ENCODE peak calls at places on chromosomes 6 and 20, in seven cellular contexts. One of them, this sample, is unnamed. For H3K27me3, the result is how much of the 10 kb centered on the place peaks cover.

GRCh38 chr6:35376282-35376681 is 33.9 kb downstream of the PPARD start:
- DNase-seq in upper lobe of right lung: no peak
- DNase-seq in prostate gland: no peak
- DNase-seq in tibial nerve: no peak
- DNase-seq in transverse colon: no peak
- DNase-seq in neuronal stem cell: no peak
- DNase-seq in psoas muscle: no peak
- DNase-seq in this sample: no peak

GRCh38 chr6:35214869-35215664 is 1.3 kb downstream of the SCUBE3 start:
- DNase-seq in tibial nerve: no peak
- DNase-seq in upper lobe of right lung: no peak
- DNase-seq in transverse colon: no peak
- DNase-seq in neuronal stem cell: no peak
- DNase-seq in psoas muscle: no peak
- DNase-seq in prostate gland: no peak
- DNase-seq in this sample: no peak

GRCh38 chr6:61134028-61134427 is 1152.0 kb downstream of the KHDRBS2 start:
- DNase-seq in tibial nerve: no peak
- DNase-seq in prostate gland: no peak
- DNase-seq in psoas muscle: no peak
- DNase-seq in upper lobe of right lung: no peak
- DNase-seq in neuronal stem cell: no peak
- DNase-seq in transverse colon: no peak
- DNase-seq in this sample: no peak

GRCh38 chr6:22401206-22401605 is 104.4 kb upstream of the PRL start:
- DNase-seq in upper lobe of right lung: no peak
- DNase-seq in prostate gland: no peak
- DNase-seq in transverse colon: no peak
- DNase-seq in psoas muscle: no peak
- DNase-seq in tibial nerve: no peak
- DNase-seq in neuronal stem cell: no peak
- DNase-seq in this sample: no peak

GRCh38 chr6:170083236-170084051 is 207.4 kb downstream of the DLL1 start:
- DNase-seq in psoas muscle: no peak
- DNase-seq in upper lobe of right lung: no peak
- DNase-seq in prostate gland: no peak
- DNase-seq in transverse colon: peak
- DNase-seq in neuronal stem cell: no peak
- DNase-seq in tibial nerve: no peak
- DNase-seq in this sample: no peak

GRCh38 chr6:42045538-42046460 is 4.5 kb upstream of the TAF8 start:
- DNase-seq in transverse colon: peak
- DNase-seq in upper lobe of right lung: peak
- DNase-seq in neuronal stem cell: no peak
- DNase-seq in prostate gland: peak
- DNase-seq in tibial nerve: peak
- DNase-seq in psoas muscle: peak
- DNase-seq in this sample: peak

GRCh38 chr20:51978081-51978501 is 175.8 kb upstream of the SALL4 start:
- DNase-seq in neuronal stem cell: no peak
- DNase-seq in tibial nerve: no peak
- DNase-seq in upper lobe of right lung: no peak
- DNase-seq in psoas muscle: no peak
- DNase-seq in transverse colon: no peak
- DNase-seq in prostate gland: no peak
- DNase-seq in this sample: peak

GRCh38 chr6:524803-525202 is 132.1 kb downstream of the HUS1B start:
- DNase-seq in upper lobe of right lung: no peak
- DNase-seq in psoas muscle: no peak
- DNase-seq in transverse colon: peak
- DNase-seq in prostate gland: no peak
- DNase-seq in neuronal stem cell: no peak
- DNase-seq in tibial nerve: no peak
- DNase-seq in this sample: no peak

GRCh38 chr6:112205521-112206458 is 48.6 kb downstream of the LAMA4 start:
- DNase-seq in neuronal stem cell: no peak
- DNase-seq in transverse colon: no peak
- DNase-seq in prostate gland: no peak
- DNase-seq in tibial nerve: no peak
- DNase-seq in upper lobe of right lung: no peak
- DNase-seq in psoas muscle: no peak
- DNase-seq in this sample: no peak

GRCh38 chr6:72636786-72637185 is 14.9 kb downstream of the KCNQ5 start:
- DNase-seq in psoas muscle: no peak
- DNase-seq in prostate gland: no peak
- DNase-seq in neuronal stem cell: no peak
- DNase-seq in upper lobe of right lung: no peak
- DNase-seq in tibial nerve: no peak
- DNase-seq in transverse colon: no peak
- DNase-seq in this sample: no peak

GRCh38 chr20:8432435-8433148 is 300.5 kb downstream of the PLCB1 start:
- DNase-seq in prostate gland: no peak
- DNase-seq in tibial nerve: no peak
- DNase-seq in neuronal stem cell: no peak
- DNase-seq in upper lobe of right lung: no peak
- DNase-seq in psoas muscle: no peak
- DNase-seq in transverse colon: no peak
- DNase-seq in this sample: no peak

GRCh38 chr6:110900028-110900598 is 25.5 kb downstream of the AMD1 start:
- DNase-seq in prostate gland: no peak
- DNase-seq in neuronal stem cell: no peak
- DNase-seq in transverse colon: no peak
- DNase-seq in tibial nerve: no peak
- DNase-seq in psoas muscle: no peak
- DNase-seq in upper lobe of right lung: no peak
- DNase-seq in this sample: no peak

GRCh38 chr6:46412662-46413061 is 78.6 kb downstream of the RCAN2 start:
- DNase-seq in transverse colon: no peak
- DNase-seq in psoas muscle: no peak
- DNase-seq in upper lobe of right lung: no peak
- DNase-seq in prostate gland: no peak
- DNase-seq in neuronal stem cell: no peak
- DNase-seq in tibial nerve: no peak
- DNase-seq in this sample: no peak

GRCh38 chr6:153525998-153526397 is 394.9 kb upstream of the RGS17 start:
- DNase-seq in prostate gland: no peak
- DNase-seq in psoas muscle: no peak
- DNase-seq in neuronal stem cell: no peak
- DNase-seq in upper lobe of right lung: no peak
- DNase-seq in transverse colon: no peak
- DNase-seq in tibial nerve: no peak
- DNase-seq in this sample: no peak

GRCh38 chr6:14074723-14075503 is 42.7 kb upstream of the CD83 start:
- DNase-seq in prostate gland: no peak
- DNase-seq in upper lobe of right lung: no peak
- DNase-seq in neuronal stem cell: no peak
- DNase-seq in psoas muscle: no peak
- DNase-seq in tibial nerve: no peak
- DNase-seq in transverse colon: no peak
- DNase-seq in this sample: peak

GRCh38 chr6:138576303-138576702 is 77.0 kb upstream of the NHSL1 start:
- DNase-seq in prostate gland: no peak
- DNase-seq in tibial nerve: no peak
- DNase-seq in upper lobe of right lung: no peak
- DNase-seq in neuronal stem cell: no peak
- DNase-seq in transverse colon: no peak
- DNase-seq in psoas muscle: no peak
- DNase-seq in this sample: no peak

GRCh38 chr6:166365221-166365620 is 17.5 kb downstream of the MPC1 start:
- DNase-seq in prostate gland: no peak
- DNase-seq in psoas muscle: no peak
- DNase-seq in transverse colon: no peak
- DNase-seq in upper lobe of right lung: no peak
- DNase-seq in neuronal stem cell: no peak
- DNase-seq in tibial nerve: no peak
- DNase-seq in this sample: no peak

GRCh38 chr6:41469951-41470340 is 76.2 kb upstream of the FOXP4 start:
- DNase-seq in prostate gland: peak
- DNase-seq in psoas muscle: no peak
- DNase-seq in neuronal stem cell: no peak
- DNase-seq in tibial nerve: peak
- DNase-seq in upper lobe of right lung: peak
- DNase-seq in transverse colon: no peak
- DNase-seq in this sample: no peak

GRCh38 chr6:105372862-105373182 is 30.1 kb downstream of the PREP start:
- DNase-seq in tibial nerve: no peak
- DNase-seq in neuronal stem cell: no peak
- DNase-seq in prostate gland: peak
- DNase-seq in upper lobe of right lung: no peak
- DNase-seq in transverse colon: peak
- DNase-seq in psoas muscle: no peak
- DNase-seq in this sample: no peak

GRCh38 chr20:11992426-11992825 is 74.7 kb downstream of the BTBD3 start:
- DNase-seq in upper lobe of right lung: no peak
- DNase-seq in tibial nerve: no peak
- DNase-seq in transverse colon: no peak
- DNase-seq in prostate gland: no peak
- DNase-seq in psoas muscle: no peak
- DNase-seq in neuronal stem cell: no peak
- DNase-seq in this sample: no peak

GRCh38 chr6:116371384-116372209 is 850 bp downstream of the DSE start:
- DNase-seq in tibial nerve: peak
- DNase-seq in psoas muscle: peak
- DNase-seq in transverse colon: peak
- DNase-seq in neuronal stem cell: peak
- DNase-seq in prostate gland: peak
- DNase-seq in upper lobe of right lung: peak
- DNase-seq in this sample: no peak

GRCh38 chr6:105896052-105896820 is 189.9 kb upstream of the PRDM1 start:
- DNase-seq in prostate gland: no peak
- DNase-seq in transverse colon: peak
- DNase-seq in upper lobe of right lung: no peak
- DNase-seq in neuronal stem cell: no peak
- DNase-seq in psoas muscle: no peak
- DNase-seq in tibial nerve: peak
- DNase-seq in this sample: no peak

GRCh38 chr6:37314803-37315515 is 38.8 kb upstream of the RNF8 start:
- DNase-seq in psoas muscle: peak
- DNase-seq in transverse colon: peak
- DNase-seq in upper lobe of right lung: no peak
- DNase-seq in neuronal stem cell: no peak
- DNase-seq in tibial nerve: no peak
- DNase-seq in prostate gland: no peak
- DNase-seq in this sample: peak

GRCh38 chr6:12714022-12714421 is 2.5 kb upstream of the PHACTR1 start:
- DNase-seq in upper lobe of right lung: no peak
- DNase-seq in neuronal stem cell: no peak
- DNase-seq in transverse colon: no peak
- DNase-seq in prostate gland: no peak
- DNase-seq in tibial nerve: no peak
- DNase-seq in psoas muscle: no peak
- DNase-seq in this sample: no peak

GRCh38 chr6:104182811-104183210 is 676.9 kb downstream of the HACE1 start:
- DNase-seq in psoas muscle: no peak
- DNase-seq in transverse colon: no peak
- DNase-seq in neuronal stem cell: no peak
- DNase-seq in upper lobe of right lung: no peak
- DNase-seq in prostate gland: no peak
- DNase-seq in tibial nerve: no peak
- DNase-seq in this sample: no peak

GRCh38 chr6:41214559-41215238 is 13.4 kb upstream of the TREML4 start:
- DNase-seq in psoas muscle: no peak
- DNase-seq in upper lobe of right lung: no peak
- DNase-seq in transverse colon: no peak
- DNase-seq in neuronal stem cell: no peak
- DNase-seq in prostate gland: no peak
- DNase-seq in tibial nerve: no peak
- DNase-seq in this sample: no peak

GRCh38 chr6:149750136-149750609 is 632 bp downstream of the PCMT1 start:
- DNase-seq in psoas muscle: peak
- DNase-seq in prostate gland: peak
- DNase-seq in upper lobe of right lung: no peak
- DNase-seq in tibial nerve: no peak
- DNase-seq in transverse colon: peak
- DNase-seq in neuronal stem cell: peak
- DNase-seq in this sample: no peak
- H3K4me3 ChIP-seq in psoas muscle: peak
- H3K4me3 ChIP-seq in prostate gland: peak
- H3K4me3 ChIP-seq in upper lobe of right lung: peak
- H3K4me3 ChIP-seq in tibial nerve: peak
- H3K4me3 ChIP-seq in transverse colon: peak
- H3K4me3 ChIP-seq in neuronal stem cell: peak
- H3K4me3 ChIP-seq in this sample: peak

GRCh38 chr6:161091972-161092701 is 100.6 kb downstream of the MAP3K4 start:
- DNase-seq in upper lobe of right lung: no peak
- DNase-seq in neuronal stem cell: no peak
- DNase-seq in tibial nerve: no peak
- DNase-seq in transverse colon: no peak
- DNase-seq in psoas muscle: no peak
- DNase-seq in prostate gland: no peak
- DNase-seq in this sample: no peak
- H3K27me3 ChIP-seq in upper lobe of right lung: under half
- H3K27me3 ChIP-seq in neuronal stem cell: under half
- H3K27me3 ChIP-seq in tibial nerve: under half
- H3K27me3 ChIP-seq in transverse colon: under half
- H3K27me3 ChIP-seq in psoas muscle: under half
- H3K27me3 ChIP-seq in prostate gland: under half
- H3K27me3 ChIP-seq in this sample: under half

GRCh38 chr20:21508230-21509078 is 5.4 kb downstream of the NKX2-2 start:
- DNase-seq in tibial nerve: no peak
- DNase-seq in transverse colon: no peak
- DNase-seq in upper lobe of right lung: no peak
- DNase-seq in neuronal stem cell: no peak
- DNase-seq in psoas muscle: no peak
- DNase-seq in prostate gland: no peak
- DNase-seq in this sample: no peak

GRCh38 chr20:21505161-21505809 is 8.6 kb downstream of the NKX2-2 start:
- DNase-seq in prostate gland: peak
- DNase-seq in psoas muscle: peak
- DNase-seq in upper lobe of right lung: peak
- DNase-seq in tibial nerve: peak
- DNase-seq in transverse colon: peak
- DNase-seq in neuronal stem cell: peak
- DNase-seq in this sample: peak

GRCh38 chr20:21504323-21504722 is 9.5 kb downstream of the NKX2-2 start:
- DNase-seq in neuronal stem cell: no peak
- DNase-seq in transverse colon: no peak
- DNase-seq in psoas muscle: no peak
- DNase-seq in upper lobe of right lung: no peak
- DNase-seq in tibial nerve: no peak
- DNase-seq in prostate gland: no peak
- DNase-seq in this sample: no peak

GRCh38 chr20:21507275-21508229 is 6.3 kb downstream of the NKX2-2 start:
- DNase-seq in psoas muscle: no peak
- DNase-seq in transverse colon: no peak
- DNase-seq in upper lobe of right lung: no peak
- DNase-seq in tibial nerve: no peak
- DNase-seq in neuronal stem cell: no peak
- DNase-seq in prostate gland: no peak
- DNase-seq in this sample: no peak

GRCh38 chr20:21505810-21506530 is 7.9 kb downstream of the NKX2-2 start:
- DNase-seq in tibial nerve: no peak
- DNase-seq in transverse colon: peak
- DNase-seq in neuronal stem cell: peak
- DNase-seq in upper lobe of right lung: peak
- DNase-seq in prostate gland: no peak
- DNase-seq in psoas muscle: no peak
- DNase-seq in this sample: no peak
- H3K4me3 ChIP-seq in tibial nerve: no peak
- H3K4me3 ChIP-seq in transverse colon: no peak
- H3K4me3 ChIP-seq in neuronal stem cell: peak
- H3K4me3 ChIP-seq in upper lobe of right lung: peak
- H3K4me3 ChIP-seq in prostate gland: peak
- H3K4me3 ChIP-seq in psoas muscle: peak
- H3K4me3 ChIP-seq in this sample: peak

GRCh38 chr20:63095718-63096654 is 89.2 kb upstream of the BHLHE23 start:
- DNase-seq in tibial nerve: no peak
- DNase-seq in transverse colon: peak
- DNase-seq in neuronal stem cell: no peak
- DNase-seq in upper lobe of right lung: peak
- DNase-seq in prostate gland: no peak
- DNase-seq in psoas muscle: no peak
- DNase-seq in this sample: no peak
- H3K27me3 ChIP-seq in tibial nerve: under half
- H3K27me3 ChIP-seq in transverse colon: half or more
- H3K27me3 ChIP-seq in neuronal stem cell: half or more
- H3K27me3 ChIP-seq in upper lobe of right lung: under half
- H3K27me3 ChIP-seq in prostate gland: under half
- H3K27me3 ChIP-seq in psoas muscle: half or more
- H3K27me3 ChIP-seq in this sample: under half

This sample was measured in GM06990.